ENCODE peak calls at places on chromosome 17, in seven cellular contexts. X is transverse colon; M is activated B cell treated with CpG ODN at 0.5 μM for 24 hours; E is CD8-positive, alpha-beta T cell; Q is AG09309; W is RWPE1; A is endodermal cell. Z is an unnamed sample.

GRCh38 chr17:59754547-59754946 is 47.1 kb downstream of the VMP1 start:
- DNase-seq in M (no peak), X (no peak), A (no peak), W (peak), E (no peak), Q (peak), Z (no peak)

GRCh38 chr17:62950067-62950466 is 16.0 kb upstream of the TANC2 start:
- DNase-seq in Q (peak), A (no peak), W (peak), E (no peak), M (no peak), X (peak), Z (no peak)

GRCh38 chr17:63029520-63029919 is 63.5 kb downstream of the TANC2 start:
- DNase-seq in E (no peak), A (no peak), X (no peak), W (peak), Q (peak), M (no peak), Z (no peak)

GRCh38 chr17:9517396-9517795 is 58.2 kb downstream of the STX8 start:
- DNase-seq in M (no peak), E (no peak), Q (no peak), A (no peak), W (no peak), X (no peak), Z (no peak)

GRCh38 chr17:57948555-57949420 is 6.4 kb downstream of the CUEDC1 start:
- DNase-seq in A (peak), X (no peak), Q (peak), E (no peak), W (peak), M (no peak), Z (no peak)

GRCh38 chr17:77323413-77324171 is 182.8 kb downstream of the SEC14L1 start:
- DNase-seq in W (no peak), Q (no peak), A (peak), M (no peak), X (peak), E (no peak), Z (no peak)

GRCh38 chr17:48604770-48605329 is at the start of gene HOXB6:
- DNase-seq in E (no peak), X (peak), Q (no peak), A (no peak), W (no peak), M (no peak), Z (no peak)

GRCh38 chr17:33396818-33397217 is 103.7 kb upstream of the ASIC2 start:
- DNase-seq in A (no peak), M (no peak), X (no peak), E (no peak), Q (no peak), W (no peak), Z (no peak)

GRCh38 chr17:80279895-80280294 is 19.2 kb downstream of the RNF213 start:
- DNase-seq in W (no peak), Q (peak), E (no peak), M (no peak), X (no peak), A (no peak), Z (no peak)

GRCh38 chr17:59914274-59914854 is 21.4 kb downstream of the RPS6KB1 start:
- DNase-seq in Q (no peak), A (no peak), M (no peak), X (no peak), W (peak), E (no peak), Z (peak)

GRCh38 chr17:17109896-17110295 is 67.6 kb downstream of the MPRIP start:
- DNase-seq in X (peak), A (no peak), Q (no peak), M (no peak), W (peak), E (peak), Z (no peak)

GRCh38 chr17:77565166-77565565 is 393.3 kb upstream of the TNRC6C start:
- DNase-seq in M (no peak), E (no peak), A (peak), W (no peak), X (no peak), Q (no peak), Z (peak)

GRCh38 chr17:73052923-73053322 is 39.6 kb downstream of the SLC39A11 start:
- DNase-seq in W (no peak), E (no peak), Q (no peak), X (no peak), M (no peak), A (no peak), Z (no peak)

GRCh38 chr17:40303009-40303657 is 5.8 kb upstream of the RARA start:
- DNase-seq in M (no peak), W (peak), X (peak), A (peak), E (no peak), Q (no peak), Z (no peak)

GRCh38 chr17:61368049-61368831 is 31.4 kb upstream of the TBX2 start:
- DNase-seq in A (no peak), W (no peak), Q (no peak), X (no peak), E (no peak), M (no peak), Z (no peak)

GRCh38 chr17:55388842-55389241 is 32.8 kb downstream of the MMD start:
- DNase-seq in E (no peak), A (peak), W (no peak), Q (no peak), X (no peak), M (no peak), Z (no peak)

GRCh38 chr17:61399131-61400057 is at the start of gene TBX2:
- DNase-seq in E (no peak), A (peak), W (peak), Q (peak), M (no peak), X (peak), Z (no peak)

GRCh38 chr17:28466521-28467048 is 6.9 kb upstream of the SLC13A2 start:
- DNase-seq in X (no peak), Q (no peak), M (no peak), A (peak), E (no peak), W (no peak), Z (peak)

GRCh38 chr17:46136820-46137219 is 56.4 kb downstream of the KANSL1 start:
- DNase-seq in E (no peak), A (no peak), Q (no peak), X (no peak), M (no peak), W (no peak), Z (no peak)

GRCh38 chr17:78977681-78977943 is 2.1 kb downstream of the LGALS3BP start:
- DNase-seq in E (no peak), W (no peak), X (no peak), A (no peak), Q (no peak), M (no peak), Z (no peak)

GRCh38 chr17:78976907-78977680 is 2.6 kb downstream of the LGALS3BP start:
- DNase-seq in E (no peak), W (no peak), Q (no peak), X (no peak), M (no peak), A (no peak), Z (no peak)

GRCh38 chr17:78980624-78980972 is 875 bp upstream of the LGALS3BP start:
- DNase-seq in W (no peak), Q (no peak), A (no peak), M (no peak), E (no peak), X (no peak), Z (no peak)

GRCh38 chr17:78979780-78980623 is at the start of gene LGALS3BP:
- DNase-seq in A (peak), M (no peak), E (no peak), X (peak), Q (no peak), W (peak), Z (no peak)

GRCh38 chr17:78977992-78978973 is 1.4 kb downstream of the LGALS3BP start:
- DNase-seq in X (no peak), W (no peak), E (no peak), Q (no peak), A (no peak), M (no peak), Z (no peak)
- TF ChIP-seq CTCF in X (peak), W (no peak), E (no peak), Q (no peak), A (peak), M (no peak), Z (no peak)

GRCh38 chr17:5973410-5973809 is 96.8 kb upstream of the WSCD1 start:
- DNase-seq in X (no peak), E (no peak), Q (no peak), W (no peak), A (no peak), M (no peak), Z (no peak)
- TF ChIP-seq CTCF in X (no peak), E (no peak), Q (no peak), W (no peak), A (no peak), M (no peak), Z (no peak)

DNA sequence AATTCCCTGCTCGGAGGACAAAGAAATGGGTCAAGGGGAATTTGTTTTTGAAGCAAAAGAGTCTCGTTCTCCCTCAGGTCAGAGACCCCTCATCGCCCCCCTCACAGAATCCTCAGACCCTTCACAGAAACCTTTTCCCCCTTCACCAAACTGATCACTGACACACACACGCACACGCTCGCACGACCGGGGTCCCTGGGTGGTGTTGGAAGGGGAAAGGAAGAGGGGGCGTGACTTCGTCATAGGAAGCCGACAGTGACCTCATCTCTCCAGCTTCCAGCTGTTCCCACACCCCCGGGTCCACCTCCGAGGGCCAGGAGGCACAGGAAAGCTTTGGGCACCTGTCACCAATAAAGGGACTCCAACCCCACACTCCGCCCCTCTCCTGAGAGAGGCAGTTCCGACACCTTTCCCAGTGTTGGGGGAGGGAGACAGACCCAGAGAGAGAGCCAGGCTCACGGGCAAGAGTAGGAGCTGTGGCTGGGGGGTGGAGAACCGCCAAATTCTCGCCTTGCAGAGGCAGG is 1.2 kb downstream of the ASGR1 start:
- DNase-seq in A (peak), M (no peak), E (no peak), X (no peak), Q (no peak), W (no peak), Z (no peak)
- TF ChIP-seq CTCF in A (no peak), M (no peak), E (no peak), X (no peak), Q (no peak), W (no peak), Z (no peak)

DNA sequence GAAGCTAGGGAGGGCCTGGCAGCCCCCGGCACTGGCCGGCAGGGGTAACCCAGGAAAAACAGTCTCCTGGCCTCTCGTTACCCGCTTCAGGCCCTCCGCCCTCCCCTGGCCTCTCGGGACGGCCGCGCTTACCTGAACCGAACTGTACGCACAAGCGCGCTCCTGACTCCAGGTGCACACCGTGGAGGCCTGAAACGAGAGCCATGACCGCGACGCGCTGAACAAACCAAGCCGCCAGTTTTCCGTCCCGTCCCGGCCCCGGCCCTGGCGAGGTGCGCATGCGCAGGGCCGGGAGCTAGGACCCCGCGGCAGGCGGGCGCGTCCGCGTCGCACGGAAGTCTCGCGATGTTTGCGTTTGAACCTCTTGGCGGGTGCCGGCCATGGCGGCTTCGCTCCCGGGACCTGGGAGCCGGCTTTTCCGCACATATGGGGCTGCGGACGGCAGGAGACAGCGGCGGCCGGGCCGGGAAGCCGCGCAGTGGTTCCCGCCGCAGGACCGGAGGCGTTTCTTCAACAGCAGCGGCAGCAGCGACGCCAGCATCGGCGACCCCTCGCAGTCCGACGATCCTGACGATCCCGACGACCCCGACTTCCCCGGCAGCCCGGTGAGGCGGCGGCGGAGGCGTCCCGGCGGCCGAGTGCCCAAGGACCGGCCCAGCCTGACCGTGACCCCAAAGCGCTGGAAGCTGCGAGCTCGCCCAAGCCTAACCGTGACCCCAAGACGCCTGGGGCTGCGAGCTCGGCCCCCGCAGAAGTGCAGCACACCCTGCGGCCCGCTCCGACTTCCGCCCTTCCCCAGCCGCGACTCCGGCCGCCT is at the start of gene HASPIN:
- DNase-seq in E (peak), A (peak), Q (no peak), X (peak), W (peak), M (peak), Z (peak)
- TF ChIP-seq CTCF in E (no peak), A (peak), Q (peak), X (peak), W (no peak), M (no peak), Z (no peak)

GRCh38 chr17:7307686-7308624 is 527 bp downstream of the EIF5A start:
- DNase-seq in Q (no peak), X (peak), A (peak), M (peak), W (peak), E (no peak), Z (no peak)
- TF ChIP-seq CTCF in Q (peak), X (no peak), A (peak), M (no peak), W (no peak), E (no peak), Z (no peak)

DNA sequence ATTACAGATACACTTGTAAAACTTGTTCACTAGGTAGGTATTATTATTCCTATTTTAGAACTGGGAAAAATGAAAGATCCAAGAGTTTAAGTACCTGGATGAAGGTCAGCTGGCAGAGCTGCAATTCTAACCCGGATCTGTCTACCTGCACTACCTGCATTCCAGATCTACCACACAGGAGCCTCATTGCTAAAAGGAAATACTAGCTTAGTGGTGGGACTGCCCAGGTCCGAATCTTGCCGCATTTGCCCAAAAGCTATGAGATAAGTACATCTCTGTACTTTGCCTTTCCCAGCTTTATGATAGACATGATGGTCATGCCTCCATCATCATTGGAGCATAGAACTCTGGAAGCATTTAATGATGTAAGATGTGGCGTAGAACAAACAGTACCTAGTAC is 36.8 kb upstream of the TEKT3 start:
- DNase-seq in M (no peak), E (no peak), X (no peak), A (peak), Q (no peak), W (no peak), Z (no peak)
- TF ChIP-seq CTCF in M (no peak), E (no peak), X (no peak), A (no peak), Q (no peak), W (no peak), Z (no peak)

GRCh38 chr17:71883845-71884244 is 237.0 kb upstream of the SOX9 start:
- DNase-seq in W (no peak), E (no peak), X (no peak), Q (no peak), A (no peak), M (no peak), Z (no peak)

GRCh38 chr17:71883258-71883657 is 237.6 kb upstream of the SOX9 start:
- DNase-seq in X (no peak), Q (no peak), E (no peak), W (no peak), A (no peak), M (no peak), Z (no peak)

GRCh38 chr17:71878271-71878670 is 242.5 kb upstream of the SOX9 start:
- DNase-seq in M (no peak), A (no peak), X (no peak), Q (no peak), E (no peak), W (no peak), Z (no peak)

GRCh38 chr17:71878998-71879397 is 241.8 kb upstream of the SOX9 start:
- DNase-seq in E (no peak), M (no peak), X (no peak), A (no peak), W (no peak), Q (no peak), Z (no peak)
- TF ChIP-seq CTCF in E (no peak), M (no peak), X (no peak), A (no peak), W (no peak), Q (no peak), Z (no peak)

GRCh38 chr17:42441717-42442565 is 16.7 kb upstream of the ATP6V0A1 start:
- DNase-seq in M (no peak), W (no peak), E (no peak), X (peak), Q (no peak), A (peak), Z (no peak)

GRCh38 chr17:42436401-42436800 is 13.3 kb upstream of the CAVIN1 start:
- DNase-seq in Q (peak), W (peak), M (no peak), A (peak), E (no peak), X (peak), Z (no peak)

GRCh38 chr17:42438600-42439567 is 15.8 kb upstream of the CAVIN1 start:
- DNase-seq in W (no peak), Q (no peak), A (peak), X (peak), M (no peak), E (no peak), Z (no peak)
- TF ChIP-seq CTCF in W (no peak), Q (peak), A (peak), X (peak), M (no peak), E (peak), Z (peak)

Z was measured in D721Med.